ENCODE peak calls at places on chromosomes 6 and 20, in six cellular contexts. One of them, this sample, is unnamed.
A peak's percentile ranks its signal among the peaks of the same experiment; 100 is the strongest.

GRCh38 chr6:160931378-160932343 is 59.9 kb upstream of the MAP3K4 start:
- DNase-seq in tibial nerve: no peak
- DNase-seq in aorta: no peak
- DNase-seq in H1: no peak
- DNase-seq in CD8-positive, alpha-beta memory T cell: no peak
- DNase-seq in lung: no peak
- DNase-seq in this sample: no peak

GRCh38 chr6:13920584-13920983 is 4.2 kb upstream of the RNF182 start:
- DNase-seq in tibial nerve: no peak
- DNase-seq in aorta: no peak
- DNase-seq in H1: no peak
- DNase-seq in CD8-positive, alpha-beta memory T cell: no peak
- DNase-seq in lung: no peak
- DNase-seq in this sample: no peak

GRCh38 chr6:121544691-121545090 is 109.2 kb downstream of the GJA1 start:
- DNase-seq in tibial nerve: no peak
- DNase-seq in aorta: no peak
- DNase-seq in H1: no peak
- DNase-seq in CD8-positive, alpha-beta memory T cell: no peak
- DNase-seq in lung: no peak
- DNase-seq in this sample: no peak

GRCh38 chr6:163579111-163579879 is 164.8 kb downstream of the QKI start:
- DNase-seq in tibial nerve: no peak
- DNase-seq in aorta: no peak
- DNase-seq in H1: no peak
- DNase-seq in CD8-positive, alpha-beta memory T cell: no peak
- DNase-seq in lung: no peak
- DNase-seq in this sample: no peak

GRCh38 chr6:128516514-128516898 is 3.9 kb downstream of the PTPRK start:
- DNase-seq in tibial nerve: no peak
- DNase-seq in aorta: no peak
- DNase-seq in H1: no peak
- DNase-seq in CD8-positive, alpha-beta memory T cell: no peak
- DNase-seq in lung: no peak
- DNase-seq in this sample: no peak

GRCh38 chr6:37556884-37557644 is 57.4 kb upstream of the CCDC167 start:
- DNase-seq in tibial nerve: no peak
- DNase-seq in aorta: no peak
- DNase-seq in H1: no peak
- DNase-seq in CD8-positive, alpha-beta memory T cell: no peak
- DNase-seq in lung: no peak
- DNase-seq in this sample: no peak

GRCh38 chr6:156658596-156659316 is 118.4 kb upstream of the ARID1B start:
- DNase-seq in tibial nerve: no peak
- DNase-seq in aorta: no peak
- DNase-seq in H1: no peak
- DNase-seq in CD8-positive, alpha-beta memory T cell: no peak
- DNase-seq in lung: no peak
- DNase-seq in this sample: no peak

GRCh38 chr6:108581237-108581931 is 20.7 kb downstream of the FOXO3 start:
- DNase-seq in tibial nerve: peak; percentile 68
- DNase-seq in aorta: no peak
- DNase-seq in H1: no peak
- DNase-seq in CD8-positive, alpha-beta memory T cell: no peak
- DNase-seq in lung: peak; percentile 54
- DNase-seq in this sample: peak; percentile 43

GRCh38 chr6:129117355-129117754 is 234.4 kb downstream of the LAMA2 start:
- DNase-seq in tibial nerve: no peak
- DNase-seq in aorta: no peak
- DNase-seq in H1: no peak
- DNase-seq in CD8-positive, alpha-beta memory T cell: no peak
- DNase-seq in lung: no peak
- DNase-seq in this sample: no peak

GRCh38 chr20:9551808-9552550 is 37.6 kb downstream of the LAMP5 start:
- DNase-seq in tibial nerve: no peak
- DNase-seq in aorta: no peak
- DNase-seq in H1: no peak
- DNase-seq in CD8-positive, alpha-beta memory T cell: no peak
- DNase-seq in lung: no peak
- DNase-seq in this sample: no peak

GRCh38 chr6:72363844-72364740 is 257.8 kb upstream of the KCNQ5 start:
- DNase-seq in tibial nerve: peak; percentile 19
- DNase-seq in aorta: peak; percentile 56
- DNase-seq in H1: no peak
- DNase-seq in CD8-positive, alpha-beta memory T cell: no peak
- DNase-seq in lung: no peak
- DNase-seq in this sample: no peak

GRCh38 chr6:1837868-1838267 is 228.2 kb downstream of the FOXC1 start:
- DNase-seq in tibial nerve: no peak
- DNase-seq in aorta: no peak
- DNase-seq in H1: no peak
- DNase-seq in CD8-positive, alpha-beta memory T cell: no peak
- DNase-seq in lung: no peak
- DNase-seq in this sample: no peak

GRCh38 chr20:48689388-48689787 is 138.4 kb downstream of the PREX1 start:
- DNase-seq in tibial nerve: no peak
- DNase-seq in aorta: peak; percentile 7
- DNase-seq in H1: no peak
- DNase-seq in CD8-positive, alpha-beta memory T cell: peak; percentile 33
- DNase-seq in lung: no peak
- DNase-seq in this sample: no peak

GRCh38 chr6:66662196-66662595 is 955.2 kb upstream of the EYS start:
- DNase-seq in tibial nerve: no peak
- DNase-seq in aorta: no peak
- DNase-seq in H1: no peak
- DNase-seq in CD8-positive, alpha-beta memory T cell: no peak
- DNase-seq in lung: no peak
- DNase-seq in this sample: no peak

GRCh38 chr6:16760536-16761468 is at the start of gene ATXN1:
- DNase-seq in tibial nerve: peak; percentile 76
- DNase-seq in aorta: peak; percentile 74
- DNase-seq in H1: no peak
- DNase-seq in CD8-positive, alpha-beta memory T cell: peak; percentile 76
- DNase-seq in lung: peak; percentile 57
- DNase-seq in this sample: peak; percentile 68
- H3K27ac ChIP-seq in tibial nerve: peak within 1 kb of the TSS; percentile 99
- H3K27ac ChIP-seq in aorta: peak within 1 kb of the TSS; percentile 96
- H3K27ac ChIP-seq in H1: no peak within 1 kb of the TSS
- H3K27ac ChIP-seq in CD8-positive, alpha-beta memory T cell: peak within 1 kb of the TSS; percentile 98
- H3K27ac ChIP-seq in lung: peak within 1 kb of the TSS; percentile 100
- H3K27ac ChIP-seq in this sample: peak within 1 kb of the TSS; percentile 97

DNA sequence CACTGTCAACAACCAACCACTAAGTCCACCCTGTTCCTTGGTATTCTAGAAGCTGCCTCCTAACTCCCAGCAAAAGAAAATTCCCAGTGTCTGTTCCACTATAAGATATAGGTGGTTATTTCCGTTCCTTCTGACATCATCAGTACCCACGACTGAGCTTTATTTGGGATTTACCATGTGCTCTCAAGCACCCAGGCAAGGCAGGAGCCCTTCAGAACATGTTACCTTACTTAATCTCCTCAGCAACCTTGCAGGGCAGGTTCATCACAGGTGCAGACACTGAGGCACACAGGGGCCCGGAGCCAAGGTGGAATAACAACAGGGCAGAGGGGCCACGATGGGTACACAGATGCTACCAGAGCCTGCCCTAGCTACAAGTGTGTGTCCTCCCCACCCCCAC is 10.8 kb downstream of the ABHD16A start:
- DNase-seq in tibial nerve: no peak
- DNase-seq in aorta: no peak
- DNase-seq in H1: no peak
- DNase-seq in CD8-positive, alpha-beta memory T cell: no peak
- DNase-seq in lung: no peak
- DNase-seq in this sample: no peak
- H3K36me3 ChIP-seq in tibial nerve: peaks cover 100% of the 10 kb centered on the region
- H3K36me3 ChIP-seq in aorta: no peaks in the 10 kb centered on the region
- H3K36me3 ChIP-seq in H1: peaks cover 11% of the 10 kb centered on the region
- H3K36me3 ChIP-seq in CD8-positive, alpha-beta memory T cell: peaks cover 70% of the 10 kb centered on the region
- H3K36me3 ChIP-seq in lung: peaks cover 21% of the 10 kb centered on the region
- H3K36me3 ChIP-seq in this sample: peaks cover 10% of the 10 kb centered on the region

GRCh38 chr6:125301435-125302391 is at the start of gene HDDC2:
- DNase-seq in tibial nerve: peak; percentile 35
- DNase-seq in aorta: peak; percentile 89
- DNase-seq in H1: no peak
- DNase-seq in CD8-positive, alpha-beta memory T cell: peak; percentile 36
- DNase-seq in lung: peak; percentile 71
- DNase-seq in this sample: peak; percentile 70
- H3K27ac ChIP-seq in tibial nerve: peak within 1 kb of the TSS; percentile 89
- H3K27ac ChIP-seq in aorta: peak within 1 kb of the TSS; percentile 92
- H3K27ac ChIP-seq in H1: peak within 1 kb of the TSS; percentile 73
- H3K27ac ChIP-seq in CD8-positive, alpha-beta memory T cell: peak within 1 kb of the TSS; percentile 82
- H3K27ac ChIP-seq in lung: peak within 1 kb of the TSS; percentile 91
- H3K27ac ChIP-seq in this sample: peak within 1 kb of the TSS; percentile 77

GRCh38 chr6:148548749-148549140 is 198.1 kb upstream of the UST start:
- DNase-seq in tibial nerve: no peak
- DNase-seq in aorta: no peak
- DNase-seq in H1: no peak
- DNase-seq in CD8-positive, alpha-beta memory T cell: no peak
- DNase-seq in lung: no peak
- DNase-seq in this sample: no peak

GRCh38 chr6:148547110-148547509 is 199.7 kb upstream of the UST start:
- DNase-seq in tibial nerve: no peak
- DNase-seq in aorta: no peak
- DNase-seq in H1: no peak
- DNase-seq in CD8-positive, alpha-beta memory T cell: no peak
- DNase-seq in lung: no peak
- DNase-seq in this sample: no peak

GRCh38 chr6:148550569-148550968 is 196.3 kb upstream of the UST start:
- DNase-seq in tibial nerve: no peak
- DNase-seq in aorta: no peak
- DNase-seq in H1: no peak
- DNase-seq in CD8-positive, alpha-beta memory T cell: no peak
- DNase-seq in lung: no peak
- DNase-seq in this sample: no peak

GRCh38 chr6:148545901-148546300 is 200.9 kb upstream of the UST start:
- DNase-seq in tibial nerve: no peak
- DNase-seq in aorta: no peak
- DNase-seq in H1: no peak
- DNase-seq in CD8-positive, alpha-beta memory T cell: no peak
- DNase-seq in lung: no peak
- DNase-seq in this sample: no peak

GRCh38 chr6:148548065-148548748 is 198.6 kb upstream of the UST start:
- DNase-seq in tibial nerve: no peak
- DNase-seq in aorta: no peak
- DNase-seq in H1: no peak
- DNase-seq in CD8-positive, alpha-beta memory T cell: no peak
- DNase-seq in lung: no peak
- DNase-seq in this sample: no peak
- H3K36me3 ChIP-seq in tibial nerve: peaks cover 68% of the 10 kb centered on the region
- H3K36me3 ChIP-seq in aorta: peaks cover 10% of the 10 kb centered on the region
- H3K36me3 ChIP-seq in H1: peaks cover 35% of the 10 kb centered on the region
- H3K36me3 ChIP-seq in CD8-positive, alpha-beta memory T cell: no peaks in the 10 kb centered on the region
- H3K36me3 ChIP-seq in lung: peaks cover 21% of the 10 kb centered on the region
- H3K36me3 ChIP-seq in this sample: no peaks in the 10 kb centered on the region

GRCh38 chr20:37999526-38000263 is 33.6 kb downstream of the TTI1 start:
- DNase-seq in tibial nerve: no peak
- DNase-seq in aorta: no peak
- DNase-seq in H1: no peak
- DNase-seq in CD8-positive, alpha-beta memory T cell: no peak
- DNase-seq in lung: no peak
- DNase-seq in this sample: no peak
- H3K27ac ChIP-seq in tibial nerve: no peak overlapping the region
- H3K27ac ChIP-seq in aorta: no peak overlapping the region
- H3K27ac ChIP-seq in H1: no peak overlapping the region
- H3K27ac ChIP-seq in CD8-positive, alpha-beta memory T cell: no peak overlapping the region
- H3K27ac ChIP-seq in lung: no peak overlapping the region
- H3K27ac ChIP-seq in this sample: no peak overlapping the region

DNA sequence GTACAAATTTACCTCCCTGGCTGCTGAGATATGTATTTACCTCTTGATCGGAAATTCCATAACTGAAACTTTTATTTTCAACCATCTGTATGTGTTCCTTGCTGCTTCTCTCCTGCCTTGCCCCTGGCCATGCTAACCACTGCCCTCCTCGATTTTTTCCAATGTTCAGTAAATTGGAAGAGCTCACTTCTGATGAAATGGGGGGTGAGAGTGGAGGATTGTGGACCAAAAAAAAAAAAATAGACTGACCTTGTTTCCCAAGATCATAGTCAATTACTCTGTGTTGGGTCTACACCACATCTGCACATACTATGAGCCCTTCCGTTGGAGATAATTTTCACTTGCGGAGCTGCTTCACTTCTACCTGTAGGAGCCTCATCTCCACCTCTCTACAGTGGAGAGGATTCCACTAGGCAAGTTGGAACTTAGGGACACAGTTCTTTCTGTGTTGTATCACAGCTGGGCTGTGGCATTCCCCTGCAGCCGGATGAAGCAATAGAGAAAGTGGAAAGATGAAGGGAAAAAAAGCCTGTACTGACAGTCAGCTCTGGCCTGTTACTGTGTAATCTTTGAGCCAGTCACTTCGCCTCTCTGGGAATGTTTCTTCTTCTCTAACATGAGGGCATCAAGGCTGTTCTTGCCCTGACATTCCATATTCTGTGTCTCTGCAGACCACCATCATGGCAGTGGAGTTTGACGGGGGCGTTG is 1.6 kb downstream of the PSMB9 start:
- DNase-seq in tibial nerve: no peak
- DNase-seq in aorta: no peak
- DNase-seq in H1: no peak
- DNase-seq in CD8-positive, alpha-beta memory T cell: no peak
- DNase-seq in lung: no peak
- DNase-seq in this sample: no peak
- H3K36me3 ChIP-seq in tibial nerve: peaks cover 41% of the 10 kb centered on the region
- H3K36me3 ChIP-seq in aorta: no peaks in the 10 kb centered on the region
- H3K36me3 ChIP-seq in H1: peaks cover 3% of the 10 kb centered on the region
- H3K36me3 ChIP-seq in CD8-positive, alpha-beta memory T cell: peaks cover 61% of the 10 kb centered on the region
- H3K36me3 ChIP-seq in lung: no peaks in the 10 kb centered on the region
- H3K36me3 ChIP-seq in this sample: peaks cover 16% of the 10 kb centered on the region

GRCh38 chr6:41584205-41584604 is 38.0 kb downstream of the FOXP4 start:
- DNase-seq in tibial nerve: no peak
- DNase-seq in aorta: no peak
- DNase-seq in H1: no peak
- DNase-seq in CD8-positive, alpha-beta memory T cell: no peak
- DNase-seq in lung: no peak
- DNase-seq in this sample: no peak

GRCh38 chr6:41584668-41585205 is 38.6 kb downstream of the FOXP4 start:
- DNase-seq in tibial nerve: no peak
- DNase-seq in aorta: no peak
- DNase-seq in H1: no peak
- DNase-seq in CD8-positive, alpha-beta memory T cell: no peak
- DNase-seq in lung: no peak
- DNase-seq in this sample: peak; percentile 34

GRCh38 chr6:41586564-41586963 is 40.4 kb downstream of the FOXP4 start:
- DNase-seq in tibial nerve: no peak
- DNase-seq in aorta: no peak
- DNase-seq in H1: no peak
- DNase-seq in CD8-positive, alpha-beta memory T cell: no peak
- DNase-seq in lung: no peak
- DNase-seq in this sample: no peak

GRCh38 chr6:41587223-41587879 is 41.2 kb downstream of the FOXP4 start:
- DNase-seq in tibial nerve: no peak
- DNase-seq in aorta: no peak
- DNase-seq in H1: no peak
- DNase-seq in CD8-positive, alpha-beta memory T cell: no peak
- DNase-seq in lung: no peak
- DNase-seq in this sample: no peak

DNA sequence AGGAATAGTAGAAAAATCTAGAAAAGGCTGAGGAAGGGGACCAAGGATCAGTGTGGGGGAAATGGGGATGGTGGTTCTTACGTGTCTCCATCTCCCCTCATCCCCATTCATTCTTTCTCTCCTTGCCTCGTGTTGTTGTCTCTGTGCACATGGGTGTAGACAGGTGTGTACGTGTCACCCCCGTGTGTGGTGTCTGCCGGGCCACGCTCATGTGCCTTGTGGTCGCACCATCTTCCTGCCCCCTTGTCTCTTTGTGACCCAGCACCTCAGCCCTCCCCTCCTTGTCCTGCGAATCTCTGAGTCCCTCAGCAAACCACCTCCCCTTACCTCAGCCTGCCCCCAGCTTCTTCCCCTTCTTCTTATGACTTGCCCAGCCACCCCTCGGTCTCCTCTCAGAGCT is 39.4 kb downstream of the FOXP4 start:
- DNase-seq in tibial nerve: no peak
- DNase-seq in aorta: no peak
- DNase-seq in H1: no peak
- DNase-seq in CD8-positive, alpha-beta memory T cell: no peak
- DNase-seq in lung: no peak
- DNase-seq in this sample: no peak
- H3K27ac ChIP-seq in tibial nerve: no peak overlapping the region
- H3K27ac ChIP-seq in aorta: no peak overlapping the region
- H3K27ac ChIP-seq in H1: no peak overlapping the region
- H3K27ac ChIP-seq in CD8-positive, alpha-beta memory T cell: no peak overlapping the region
- H3K27ac ChIP-seq in lung: no peak overlapping the region
- H3K27ac ChIP-seq in this sample: no peak overlapping the region